ENCODE peak calls at places on chromosomes 13 and 19, in ten cellular contexts. L, X, Z, S, A, Y, E, W, B and I are unnamed samples.

GRCh38 chr13:66492479-66492878 is 737.7 kb downstream of the PCDH9 start:
- DNase-seq in W (no peak), L (no peak), S (no peak), E (peak), A (peak), X (peak), B (no peak), Y (no peak), Z (no peak), I (no peak)

GRCh38 chr13:97341135-97341534 is 92.8 kb upstream of the RAP2A start:
- DNase-seq in S (no peak), Y (no peak), E (no peak), Z (no peak), B (no peak), A (no peak), L (no peak), W (no peak), X (no peak), I (no peak)

GRCh38 chr19:4456843-4457653 is 546 bp downstream of the UBXN6 start:
- DNase-seq in B (peak), L (peak), E (peak), X (peak), W (peak), S (no peak), Y (no peak), A (no peak), Z (no peak), I (no peak)

GRCh38 chr19:53068199-53068598 is 23.7 kb downstream of the ERVV-2 start:
- DNase-seq in X (no peak), A (no peak), Y (no peak), L (no peak), Z (no peak), S (no peak), E (no peak), W (no peak), B (no peak), I (no peak)

GRCh38 chr13:49810825-49811526 is 18.5 kb upstream of the KPNA3 start:
- DNase-seq in X (no peak), A (peak), S (no peak), W (no peak), Y (no peak), L (no peak), Z (no peak), B (no peak), E (no peak), I (no peak)

GRCh38 chr13:42735011-42735410 is 46.4 kb upstream of the FAM216B start:
- DNase-seq in X (no peak), S (no peak), B (no peak), Z (no peak), L (no peak), Y (no peak), A (no peak), W (no peak), E (no peak), I (no peak)

GRCh38 chr19:7267792-7268736 is 26.1 kb downstream of the INSR start:
- DNase-seq in Z (no peak), W (no peak), X (no peak), A (no peak), Y (no peak), L (no peak), S (no peak), B (no peak), E (no peak), I (no peak)

GRCh38 chr13:65719831-65720230 is 1510.3 kb downstream of the PCDH9 start:
- DNase-seq in W (no peak), L (no peak), A (no peak), B (no peak), Y (no peak), X (no peak), Z (no peak), S (no peak), E (no peak), I (no peak)

GRCh38 chr13:41065098-41065497 is 3.8 kb downstream of the WBP4 start:
- DNase-seq in Y (no peak), A (no peak), L (no peak), Z (no peak), B (no peak), X (no peak), E (no peak), S (no peak), W (no peak), I (no peak)

GRCh38 chr13:76848596-76848995 is 37.6 kb downstream of the KCTD12 start:
- DNase-seq in E (peak), B (no peak), Z (no peak), A (no peak), L (no peak), W (peak), Y (no peak), X (no peak), S (peak), I (no peak)

GRCh38 chr19:49881672-49882394 is 4.3 kb downstream of the TBC1D17 start:
- DNase-seq in B (no peak), W (no peak), S (no peak), E (no peak), A (no peak), Y (no peak), Z (no peak), X (no peak), L (no peak), I (no peak)